ENCODE peak calls at places on chromosomes 12 and 14, in nine cellular contexts. G, W, B, Y, M, Z, I, S and P are unnamed samples. For H3K4me1, the result is how much of the 10 kb centered on the place peaks cover.

GRCh38 chr14:100386121-100386520 is 63.0 kb downstream of the SLC25A47 start:
- DNase-seq in G (no peak), W (no peak), B (no peak), Y (no peak), M (no peak), Z (no peak), I (no peak), S (no peak), P (no peak)

GRCh38 chr14:51006781-51007211 is 62.5 kb upstream of the PYGL start:
- DNase-seq in G (no peak), W (no peak), B (no peak), Y (peak), M (no peak), Z (peak), I (no peak), S (no peak), P (no peak)

GRCh38 chr12:53098354-53098981 is 1.0 kb downstream of the IGFBP6 start:
- DNase-seq in G (no peak), W (peak), B (peak), Y (peak), M (peak), Z (peak), I (no peak), S (no peak), P (no peak)

GRCh38 chr12:122795807-122796206 is 21.4 kb downstream of the CCDC62 start:
- DNase-seq in G (no peak), W (no peak), B (peak), Y (no peak), M (no peak), Z (no peak), I (no peak), S (peak), P (no peak)

GRCh38 chr12:2482938-2483337 is 311.8 kb upstream of the FKBP4 start:
- DNase-seq in G (no peak), W (peak), B (no peak), Y (no peak), M (no peak), Z (no peak), I (no peak), S (no peak), P (no peak)

GRCh38 chr12:59403259-59403932 is 192.4 kb upstream of the SLC16A7 start:
- DNase-seq in G (no peak), W (peak), B (peak), Y (peak), M (peak), Z (peak), I (peak), S (peak), P (no peak)

GRCh38 chr12:53973093-53974042 is at the start of gene HOXC11:
- DNase-seq in G (no peak), W (no peak), B (peak), Y (peak), M (peak), Z (no peak), I (no peak), S (no peak), P (no peak)

GRCh38 chr12:9626291-9626690 is 18.6 kb upstream of the KLRB1 start:
- DNase-seq in G (no peak), W (no peak), B (no peak), Y (no peak), M (no peak), Z (no peak), I (no peak), S (no peak), P (no peak)

GRCh38 chr12:39427360-39427808 is 15.5 kb downstream of the KIF21A start:
- DNase-seq in G (no peak), W (no peak), B (no peak), Y (no peak), M (no peak), Z (no peak), I (no peak), S (no peak), P (no peak)

DNA sequence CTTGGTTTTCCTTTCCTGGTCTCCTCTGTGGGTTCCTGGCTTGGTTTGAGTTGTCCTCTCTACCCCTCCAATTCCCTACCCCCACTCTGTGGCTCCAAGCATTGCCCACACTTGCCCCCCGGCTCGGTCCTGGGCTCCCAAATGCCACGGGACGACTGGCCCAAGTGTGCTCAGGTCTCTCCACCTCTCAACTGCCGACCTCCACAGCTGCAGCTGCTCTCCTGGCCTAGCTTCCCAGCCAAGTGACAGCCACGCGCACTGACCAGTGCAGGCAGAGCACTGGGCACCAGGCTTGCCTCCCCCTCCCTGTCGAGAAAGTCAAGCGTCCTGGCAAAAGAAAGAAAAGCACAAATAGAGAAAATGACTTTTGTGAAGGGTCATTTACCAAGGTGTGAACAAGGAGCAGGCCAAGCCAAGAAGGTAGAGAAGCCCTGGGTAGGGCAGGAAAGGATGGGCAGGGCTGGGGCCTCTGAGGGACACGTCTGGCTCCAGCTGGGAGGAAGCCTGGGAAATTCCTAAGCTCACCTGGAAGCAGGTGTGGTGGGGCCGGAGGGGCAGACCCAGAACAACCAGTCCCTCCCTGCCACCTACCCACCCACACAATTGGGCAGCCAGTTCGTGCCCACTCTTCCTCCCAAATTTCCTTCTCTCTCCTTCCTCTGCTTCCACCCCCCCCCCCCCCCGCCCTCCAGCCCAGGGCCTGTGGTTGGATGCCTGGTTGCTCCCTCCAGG is 1.8 kb upstream of the CEP170B start:
- DNase-seq in G (no peak), W (no peak), B (peak), Y (peak), M (no peak), Z (no peak), I (peak), S (peak), P (no peak)
- H3K4me3 ChIP-seq in G (no peak), W (no peak), B (peak), Y (peak), M (peak), Z (no peak), I (no peak), S (no peak), P (no peak)

GRCh38 chr14:21255385-21256101 is 13.7 kb downstream of the HNRNPC start:
- DNase-seq in G (no peak), W (no peak), B (no peak), Y (no peak), M (no peak), Z (no peak), I (no peak), S (no peak), P (no peak)
- H3K4me1 ChIP-seq in G (half or more), W (under half), B (under half), Y (under half), M (under half), Z (under half), I (half or more), S (under half), P (half or more)

GRCh38 chr12:55930771-55931316 is at the start of gene DGKA:
- DNase-seq in G (no peak), W (peak), B (peak), Y (peak), M (peak), Z (peak), I (peak), S (peak), P (peak)
- H3K4me3 ChIP-seq in G (peak), W (peak), B (peak), Y (peak), M (peak), Z (peak), I (peak), S (peak), P (peak)

DNA sequence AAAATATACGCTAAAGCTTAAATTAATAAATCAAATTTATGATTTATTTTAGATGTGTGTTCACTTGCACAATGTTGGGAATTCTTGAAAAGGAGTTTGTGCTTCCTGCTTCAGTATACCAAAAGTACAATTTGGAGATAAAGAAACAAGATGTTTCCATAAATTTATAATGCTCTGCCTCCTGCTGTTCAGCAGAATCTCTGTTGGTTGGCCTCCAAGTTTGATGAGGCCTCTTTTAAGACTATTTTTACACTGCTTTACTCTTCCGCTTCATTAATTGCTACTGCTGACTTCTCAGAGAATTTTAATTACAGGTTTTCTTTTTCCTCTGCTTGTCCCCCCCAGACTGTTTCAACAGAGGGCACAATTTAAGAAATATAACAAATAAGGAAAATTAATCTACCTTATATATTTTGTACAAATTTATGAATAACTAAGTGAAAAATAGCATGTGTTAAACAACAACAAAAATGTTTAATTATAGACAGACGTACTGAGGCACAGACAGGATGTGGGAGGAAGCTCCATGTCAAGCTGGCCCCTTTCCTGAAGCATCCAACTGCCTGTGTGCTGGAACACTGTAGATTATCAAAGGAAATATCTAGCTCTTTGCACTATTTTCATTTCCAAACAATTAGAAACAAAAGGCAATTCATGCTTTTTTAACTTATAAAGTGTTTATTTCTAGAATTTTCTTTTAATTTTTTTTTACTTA is 83.9 kb downstream of the PIK3C2G start:
- DNase-seq in G (no peak), W (no peak), B (no peak), Y (no peak), M (no peak), Z (no peak), I (no peak), S (no peak), P (no peak)
- H3K4me1 ChIP-seq in G (under half), W (under half), B (under half), Y (under half), M (under half), Z (under half), I (under half), S (under half), P (under half)

DNA sequence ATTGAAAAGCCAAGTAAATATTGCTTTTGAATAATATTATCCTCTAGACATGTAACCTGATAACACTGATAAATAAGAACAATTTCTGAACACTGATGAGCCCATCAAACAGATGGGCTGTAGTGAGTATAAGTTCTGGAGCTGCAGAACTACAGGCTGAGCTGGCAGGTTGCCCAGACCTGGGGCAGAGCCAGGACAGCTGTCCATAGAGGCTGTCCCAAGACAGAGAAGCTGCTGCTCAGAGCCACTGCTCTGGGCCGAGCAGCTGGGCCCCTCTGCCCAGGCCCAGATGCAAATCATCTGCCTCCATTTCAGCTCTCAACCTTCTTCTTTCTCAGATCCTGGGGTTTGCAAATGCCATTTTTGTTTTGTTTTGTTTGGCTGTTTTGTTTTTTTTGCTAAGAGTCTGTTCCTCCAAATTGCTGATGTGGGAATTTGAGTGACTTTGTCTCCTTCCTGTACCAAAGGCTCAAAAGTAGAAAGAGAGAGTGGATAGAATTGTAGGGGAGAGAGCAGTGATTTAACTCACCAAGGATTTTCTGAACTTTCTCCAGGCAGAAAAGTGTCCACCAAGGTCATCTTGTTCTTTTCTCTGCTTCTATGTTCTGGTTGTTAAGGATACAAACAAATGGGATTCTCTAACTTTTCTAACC is 4.0 kb upstream of the TESPA1 start:
- DNase-seq in G (peak), W (peak), B (no peak), Y (no peak), M (no peak), Z (peak), I (peak), S (no peak), P (no peak)
- H3K4me3 ChIP-seq in G (no peak), W (no peak), B (no peak), Y (no peak), M (no peak), Z (no peak), I (no peak), S (no peak), P (no peak)

GRCh38 chr14:104974146-104974541 is 4.0 kb downstream of the AHNAK2 start:
- DNase-seq in G (no peak), W (no peak), B (peak), Y (peak), M (no peak), Z (no peak), I (no peak), S (no peak), P (no peak)
- H3K4me1 ChIP-seq in G (half or more), W (half or more), B (under half), Y (half or more), M (under half), Z (under half), I (half or more), S (under half), P (under half)

GRCh38 chr14:71583246-71583645 is 349.0 kb upstream of the RGS6 start:
- DNase-seq in G (no peak), W (no peak), B (no peak), Y (no peak), M (no peak), Z (no peak), I (no peak), S (no peak), P (no peak)

GRCh38 chr14:71574976-71575375 is 357.3 kb upstream of the RGS6 start:
- DNase-seq in G (no peak), W (no peak), B (no peak), Y (peak), M (peak), Z (no peak), I (no peak), S (no peak), P (no peak)

GRCh38 chr14:71576472-71576871 is 355.8 kb upstream of the RGS6 start:
- DNase-seq in G (no peak), W (no peak), B (no peak), Y (no peak), M (no peak), Z (no peak), I (no peak), S (no peak), P (no peak)

GRCh38 chr14:71582705-71583104 is 349.5 kb upstream of the RGS6 start:
- DNase-seq in G (no peak), W (no peak), B (no peak), Y (no peak), M (no peak), Z (no peak), I (no peak), S (no peak), P (no peak)

GRCh38 chr14:71579331-71579730 is 352.9 kb upstream of the RGS6 start:
- DNase-seq in G (no peak), W (peak), B (no peak), Y (no peak), M (no peak), Z (no peak), I (no peak), S (no peak), P (no peak)
- H3K4me3 ChIP-seq in G (no peak), W (no peak), B (no peak), Y (no peak), M (no peak), Z (no peak), I (no peak), S (no peak), P (no peak)

GRCh38 chr14:68552075-68552474 is 240.8 kb downstream of the ZFP36L1 start:
- DNase-seq in G (no peak), W (no peak), B (no peak), Y (no peak), M (no peak), Z (no peak), I (no peak), S (no peak), P (no peak)

GRCh38 chr14:68554231-68554630 is 238.6 kb downstream of the ZFP36L1 start:
- DNase-seq in G (no peak), W (no peak), B (peak), Y (no peak), M (peak), Z (no peak), I (no peak), S (no peak), P (no peak)

GRCh38 chr14:68551045-68551683 is 241.7 kb downstream of the ZFP36L1 start:
- DNase-seq in G (no peak), W (no peak), B (no peak), Y (no peak), M (no peak), Z (peak), I (no peak), S (no peak), P (no peak)

GRCh38 chr14:68553326-68553725 is 239.5 kb downstream of the ZFP36L1 start:
- DNase-seq in G (no peak), W (no peak), B (peak), Y (no peak), M (no peak), Z (no peak), I (no peak), S (no peak), P (no peak)

DNA sequence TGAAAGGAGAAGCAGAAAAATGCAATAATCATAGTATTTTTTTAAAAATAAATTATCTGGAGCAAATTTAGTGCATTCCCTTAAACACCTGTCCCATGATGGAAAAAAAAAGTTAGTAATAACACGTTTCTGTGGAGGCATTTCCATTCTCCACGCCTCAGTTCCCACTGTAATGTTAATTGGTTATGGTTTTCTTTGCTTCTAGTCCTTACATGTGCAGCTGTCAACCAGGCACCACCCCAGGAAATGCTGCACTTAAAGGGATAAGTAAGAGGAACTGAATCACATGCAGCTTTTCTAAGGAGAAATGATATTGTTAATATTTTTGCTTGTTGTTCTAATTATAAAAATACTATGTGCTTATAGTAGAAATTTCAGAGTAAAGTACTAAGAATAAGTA is 240.3 kb downstream of the ZFP36L1 start:
- DNase-seq in G (no peak), W (no peak), B (no peak), Y (peak), M (no peak), Z (no peak), I (no peak), S (no peak), P (no peak)
- H3K4me1 ChIP-seq in G (half or more), W (under half), B (under half), Y (half or more), M (under half), Z (under half), I (under half), S (under half), P (under half)

DNA sequence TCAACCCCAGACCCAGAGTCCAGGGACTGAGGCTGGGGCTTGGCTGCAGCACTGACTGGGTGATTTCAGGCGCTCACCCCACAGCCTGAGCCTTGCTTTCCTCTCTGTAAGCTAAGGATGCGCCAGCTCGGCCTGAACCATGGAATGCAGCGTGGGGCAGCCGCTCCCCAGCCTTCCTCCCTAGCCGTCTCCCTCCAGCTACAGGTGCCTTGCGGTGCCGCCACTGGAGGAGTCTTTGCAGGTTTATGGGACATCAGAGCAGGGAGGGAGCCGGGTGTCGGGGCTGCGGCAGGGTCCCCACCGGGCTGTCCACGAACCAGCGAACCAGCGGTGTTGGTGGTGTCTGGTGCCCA is 19.4 kb downstream of the PPP2R5C start:
- DNase-seq in G (peak), W (no peak), B (peak), Y (no peak), M (peak), Z (no peak), I (no peak), S (peak), P (no peak)
- H3K4me3 ChIP-seq in G (peak), W (no peak), B (peak), Y (no peak), M (peak), Z (peak), I (peak), S (peak), P (no peak)